ENCODE peak calls at places on chromosomes 11 and 22, in eight cellular contexts. W, Y, D, J, L, V, R and K are unnamed samples.

GRCh38 chr22:37260396-37260795 is 16.3 kb upstream of the RAC2 start:
- DNase-seq in W (no peak), Y (no peak), D (no peak), J (no peak), L (no peak), V (no peak), R (no peak), K (no peak)

GRCh38 chr11:33045551-33046255 is 6.3 kb downstream of the TCP11L1 start:
- DNase-seq in W (no peak), Y (no peak), D (no peak), J (no peak), L (no peak), V (no peak), R (peak; percentile 45), K (peak; percentile 72)

GRCh38 chr22:48084041-48084748 is 1321.7 kb downstream of the TBC1D22A start:
- DNase-seq in W (no peak), Y (no peak), D (no peak), J (no peak), L (no peak), V (no peak), R (no peak), K (no peak)

GRCh38 chr11:827146-827860 is 416 bp upstream of the CRACR2B start:
- DNase-seq in W (no peak), Y (no peak), D (no peak), J (peak; percentile 82), L (no peak), V (no peak), R (peak; percentile 80), K (no peak)

GRCh38 chr22:36088292-36088691 is 59.7 kb upstream of the RBFOX2 start:
- DNase-seq in W (no peak), Y (no peak), D (no peak), J (no peak), L (no peak), V (no peak), R (no peak), K (no peak)

GRCh38 chr11:85941380-85941973 is 86.3 kb downstream of the CCDC83 start:
- DNase-seq in W (peak; percentile 14), Y (no peak), D (no peak), J (no peak), L (peak; percentile 41), V (peak; percentile 74), R (peak; percentile 78), K (peak; percentile 82)

GRCh38 chr11:131534611-131535010 is 164.2 kb downstream of the NTM start:
- DNase-seq in W (peak; percentile 37), Y (no peak), D (no peak), J (no peak), L (no peak), V (no peak), R (no peak), K (no peak)

GRCh38 chr11:93983542-93984204 is 37.5 kb upstream of the HEPHL1 start:
- DNase-seq in W (no peak), Y (no peak), D (no peak), J (no peak), L (no peak), V (no peak), R (no peak), K (no peak)

GRCh38 chr11:70066136-70066520 is 12.0 kb upstream of the ANO1 start:
- DNase-seq in W (no peak), Y (no peak), D (no peak), J (no peak), L (no peak), V (no peak), R (no peak), K (no peak)

GRCh38 chr11:87127131-87127530 is 89.4 kb downstream of the TMEM135 start:
- DNase-seq in W (no peak), Y (no peak), D (no peak), J (no peak), L (no peak), V (no peak), R (no peak), K (peak; percentile 89)

GRCh38 chr22:50443801-50444625 is 30.8 kb downstream of the SBF1 start:
- DNase-seq in W (no peak), Y (no peak), D (peak; percentile 82), J (no peak), L (peak; percentile 17), V (no peak), R (no peak), K (no peak)

GRCh38 chr11:36030707-36031365 is 87.0 kb downstream of the LDLRAD3 start:
- DNase-seq in W (no peak), Y (no peak), D (no peak), J (no peak), L (no peak), V (peak; percentile 78), R (peak; percentile 38), K (peak; percentile 40)

GRCh38 chr22:32106930-32107329 is 52.2 kb downstream of the C22orf42 start:
- DNase-seq in W (peak; percentile 36), Y (no peak), D (no peak), J (no peak), L (no peak), V (no peak), R (peak; percentile 48), K (peak; percentile 29)

GRCh38 chr11:125426818-125427528 is 69.1 kb downstream of the FEZ1 start:
- DNase-seq in W (no peak), Y (no peak), D (no peak), J (no peak), L (no peak), V (no peak), R (no peak), K (no peak)

GRCh38 chr11:28743101-28743550 is 634.9 kb downstream of the METTL15 start:
- DNase-seq in W (no peak), Y (no peak), D (no peak), J (no peak), L (no peak), V (peak; percentile 69), R (no peak), K (no peak)

GRCh38 chr11:72584293-72584921 is 89.8 kb downstream of the PDE2A start:
- DNase-seq in W (no peak), Y (peak; percentile 45), D (peak; percentile 85), J (peak; percentile 70), L (peak; percentile 62), V (peak; percentile 18), R (no peak), K (no peak)
- H3K4me3 ChIP-seq in W (no peak overlapping the region), Y (peak overlapping the region; percentile 72), D (no peak overlapping the region), J (peak overlapping the region; percentile 20), L (no peak overlapping the region), V (peak overlapping the region; percentile 15), R (no peak overlapping the region), K (no peak overlapping the region)

DNA sequence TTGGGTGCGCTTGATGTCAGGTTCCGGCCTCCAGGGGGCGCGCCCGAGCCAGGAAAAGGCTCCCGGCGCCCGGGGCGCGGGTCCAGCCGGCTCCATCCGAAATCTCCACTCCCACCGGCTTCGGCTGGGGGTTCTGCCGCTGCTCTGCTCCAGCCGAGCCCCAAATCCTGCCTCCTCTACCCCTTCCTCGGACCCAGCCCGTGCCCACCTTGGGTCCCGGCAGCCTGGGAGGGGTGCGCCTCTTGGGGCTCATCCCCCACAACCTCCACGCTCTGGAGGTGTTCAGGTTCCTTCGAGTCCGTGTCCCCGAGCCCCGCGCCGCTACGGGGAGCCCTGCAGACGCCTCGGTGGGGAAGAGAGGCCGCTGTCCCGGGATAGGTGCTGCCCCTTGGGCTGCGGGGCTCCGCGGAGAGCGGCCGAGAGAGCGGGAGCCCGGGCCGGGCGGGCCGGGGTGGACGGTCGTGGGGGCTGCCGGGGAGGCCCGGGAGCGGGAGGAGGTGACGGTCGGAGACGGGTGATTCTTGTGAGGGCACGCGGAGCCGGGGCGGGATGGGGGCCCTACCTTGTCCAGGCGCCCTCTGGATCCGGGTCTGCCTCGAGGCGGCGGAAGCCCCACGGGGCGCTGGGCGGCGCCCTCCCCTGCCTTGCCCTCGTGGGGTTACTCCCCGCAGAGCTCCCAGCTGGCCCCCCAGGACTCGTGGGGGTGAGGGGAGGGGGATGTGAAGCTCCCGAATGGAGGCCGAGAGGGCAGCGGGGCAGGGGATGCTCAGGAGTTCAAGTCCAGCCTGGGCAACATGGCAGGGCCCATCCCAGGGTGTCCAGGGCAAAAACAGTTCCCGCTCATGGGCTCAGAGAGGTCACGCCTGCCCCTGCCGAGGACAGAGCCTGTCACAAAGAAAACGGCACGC is 13.2 kb upstream of the CYB5R3 start:
- DNase-seq in W (peak; percentile 77), Y (peak; percentile 76), D (peak; percentile 93), J (peak; percentile 97), L (peak; percentile 88), V (peak; percentile 53), R (peak; percentile 87), K (peak; percentile 87)
- H3K4me1 ChIP-seq in W (peaks cover 5% of the 10 kb centered on the region), Y (no peaks in the 10 kb centered on the region), D (no peaks in the 10 kb centered on the region), J (no peaks in the 10 kb centered on the region), L (no peaks in the 10 kb centered on the region), V (no peaks in the 10 kb centered on the region), R (no peaks in the 10 kb centered on the region), K (no peaks in the 10 kb centered on the region)

DNA sequence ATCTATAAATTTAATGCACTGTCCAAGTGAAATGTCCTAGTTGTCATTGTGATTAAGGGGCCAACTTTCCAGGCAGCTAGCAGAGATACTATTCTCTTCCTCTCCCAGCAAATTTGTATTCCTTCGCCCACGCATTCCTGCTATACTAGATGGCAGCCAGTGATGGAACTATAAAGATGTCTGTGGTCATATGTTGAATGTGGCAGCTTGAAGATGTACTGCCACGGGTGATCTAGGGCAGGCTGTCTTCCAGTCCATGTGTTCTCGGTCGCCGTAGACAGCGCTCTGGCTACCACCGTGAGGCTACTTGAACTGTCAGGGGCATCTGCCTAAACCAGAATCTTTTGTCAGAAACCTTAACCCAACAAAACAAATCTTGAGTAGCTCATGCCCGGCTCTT is 8.3 kb upstream of the SIDT2 start:
- DNase-seq in W (no peak), Y (no peak), D (no peak), J (no peak), L (no peak), V (peak; percentile 26), R (no peak), K (no peak)
- H3K4me3 ChIP-seq in W (no peak overlapping the region), Y (no peak overlapping the region), D (no peak overlapping the region), J (no peak overlapping the region), L (no peak overlapping the region), V (no peak overlapping the region), R (no peak overlapping the region), K (no peak overlapping the region)

GRCh38 chr11:68373810-68374501 is 61.6 kb downstream of the LRP5 start:
- DNase-seq in W (no peak), Y (no peak), D (peak; percentile 81), J (no peak), L (peak; percentile 81), V (peak; percentile 15), R (no peak), K (peak; percentile 61)

GRCh38 chr11:68373189-68373809 is 60.9 kb downstream of the LRP5 start:
- DNase-seq in W (no peak), Y (no peak), D (peak; percentile 83), J (no peak), L (peak; percentile 47), V (peak; percentile 61), R (no peak), K (peak; percentile 90)

GRCh38 chr11:68375337-68375736 is 62.9 kb downstream of the LRP5 start:
- DNase-seq in W (no peak), Y (no peak), D (no peak), J (no peak), L (no peak), V (no peak), R (no peak), K (no peak)

GRCh38 chr11:68372625-68373024 is 60.2 kb downstream of the LRP5 start:
- DNase-seq in W (no peak), Y (no peak), D (no peak), J (no peak), L (peak; percentile 44), V (no peak), R (no peak), K (no peak)

DNA sequence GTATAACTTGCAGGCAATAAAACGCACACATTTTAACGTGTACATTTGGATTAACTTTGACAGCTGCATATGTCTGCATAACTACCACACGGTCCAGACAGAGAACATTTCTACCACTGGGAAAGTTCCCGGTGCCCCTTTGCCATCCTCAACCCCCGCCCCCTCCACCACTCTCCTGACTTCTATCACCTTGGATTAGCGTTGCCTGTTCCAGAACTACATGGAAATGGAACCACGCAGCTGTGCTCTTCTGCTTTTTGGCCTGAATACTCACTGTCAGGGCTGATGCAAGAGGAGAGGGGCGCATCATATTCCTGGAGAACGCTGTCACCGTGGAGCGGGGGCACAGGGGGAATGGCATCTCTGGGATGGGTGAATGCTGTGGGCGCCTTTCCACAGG is 62.1 kb downstream of the LRP5 start:
- DNase-seq in W (no peak), Y (no peak), D (no peak), J (no peak), L (no peak), V (peak; percentile 15), R (no peak), K (no peak)
- H3K4me1 ChIP-seq in W (peaks cover 16% of the 10 kb centered on the region), Y (no peaks in the 10 kb centered on the region), D (peaks cover 51% of the 10 kb centered on the region), J (no peaks in the 10 kb centered on the region), L (peaks cover 25% of the 10 kb centered on the region), V (peaks cover 20% of the 10 kb centered on the region), R (peaks cover 33% of the 10 kb centered on the region), K (peaks cover 38% of the 10 kb centered on the region)